ENCODE peak calls at places on chromosomes 4 and X, in ten cellular contexts. C is T-cell; U is body of pancreas; S is germinal center; B is hypothalamus; H is ELR; G is iPS-NIHi11; N is activated T-cell treated with anti-CD3 and anti-CD28 coated beads, Interleukin-2, amount 50 U/mL, for 4 hours; T is stimulated activated CD4-positive, alpha-beta T cell treated with anti-CD3 and anti-CD28 coated beads, TNF-alpha, amount 100 ng/mL, for 48 hours; Z is activated effector memory CD4-positive, alpha-beta T cell treated with anti-CD3 and anti-CD28 coated beads, Interleukin-2, amount 50 U/mL, for 16 hours. K is an unnamed sample.

GRCh38 chrX:48573690-48574269 is 504 bp upstream of the RBM3 start:
- DNase-seq in C (peak; percentile 22), U (peak; percentile 31), S (no peak), B (no peak), H (no peak), G (no peak), N (no peak), T (no peak), Z (peak; percentile 63), K (no peak)

GRCh38 chr4:172202480-172203076 is 389.4 kb downstream of the GALNTL6 start:
- DNase-seq in C (no peak), U (no peak), S (peak; percentile 14), B (no peak), H (peak; percentile 51), G (peak; percentile 54), N (no peak), T (no peak), Z (no peak), K (no peak)

GRCh38 chrX:10327651-10328050 is 170.9 kb downstream of the CLCN4 start:
- DNase-seq in C (no peak), U (no peak), S (no peak), B (no peak), H (no peak), G (peak; percentile 16), N (no peak), T (no peak), Z (no peak), K (no peak)

GRCh38 chr4:28287837-28288236 is 1427.2 kb downstream of the STIM2 start:
- DNase-seq in C (no peak), U (no peak), S (no peak), B (no peak), H (peak; percentile 96), G (no peak), N (no peak), T (no peak), Z (no peak), K (no peak)

GRCh38 chr4:104795264-104795934 is 300.7 kb upstream of the CXXC4 start:
- DNase-seq in C (no peak), U (no peak), S (no peak), B (no peak), H (no peak), G (no peak), N (no peak), T (no peak), Z (no peak), K (no peak)

GRCh38 chr4:61531188-61531587 is 331.1 kb downstream of the ADGRL3 start:
- DNase-seq in C (no peak), U (no peak), S (no peak), B (no peak), H (no peak), G (no peak), N (no peak), T (no peak), Z (no peak), K (no peak)

GRCh38 chr4:82718067-82718935 is 80.3 kb downstream of the SCD5 start:
- DNase-seq in C (no peak), U (peak; percentile 29), S (no peak), B (no peak), H (no peak), G (no peak), N (no peak), T (no peak), Z (no peak), K (no peak)

GRCh38 chr4:86594559-86595425 is 677 bp downstream of the PTPN13 start:
- DNase-seq in C (no peak), U (peak; percentile 58), S (peak; percentile 33), B (peak; percentile 29), H (peak; percentile 66), G (peak; percentile 49), N (no peak), T (peak; percentile 12), Z (peak; percentile 67), K (no peak)

GRCh38 chrX:11704725-11705495 is 39.2 kb upstream of the ARHGAP6 start:
- DNase-seq in C (no peak), U (no peak), S (no peak), B (no peak), H (peak; percentile 49), G (peak; percentile 14), N (no peak), T (no peak), Z (no peak), K (no peak)

GRCh38 chrX:10158279-10158939 is 1.6 kb downstream of the CLCN4 start:
- DNase-seq in C (no peak), U (peak; percentile 31), S (peak; percentile 47), B (peak; percentile 18), H (no peak), G (peak; percentile 66), N (no peak), T (peak; percentile 10), Z (no peak), K (peak; percentile 85)

GRCh38 chrX:155112171-155112570 is 40.9 kb downstream of the BRCC3 start:
- DNase-seq in C (no peak), U (no peak), S (no peak), B (no peak), H (peak; percentile 35), G (no peak), N (no peak), T (no peak), Z (no peak), K (no peak)

GRCh38 chrX:57752866-57753265 is 72.8 kb upstream of the NLRP2B start:
- DNase-seq in C (no peak), U (no peak), S (no peak), B (no peak), H (no peak), G (no peak), N (no peak), T (no peak), Z (no peak), K (no peak)

GRCh38 chrX:110836982-110837381 is 41.4 kb upstream of the CHRDL1 start:
- DNase-seq in C (no peak), U (no peak), S (no peak), B (no peak), H (peak; percentile 13), G (peak; percentile 29), N (no peak), T (no peak), Z (no peak), K (no peak)

GRCh38 chrX:103783971-103784370 is 7.3 kb downstream of the PLP1 start:
- DNase-seq in C (no peak), U (no peak), S (no peak), B (no peak), H (no peak), G (no peak), N (no peak), T (no peak), Z (no peak), K (no peak)

GRCh38 chr4:170672571-170672970 is 582.8 kb upstream of the AADAT start:
- DNase-seq in C (no peak), U (no peak), S (no peak), B (no peak), H (peak; percentile 72), G (no peak), N (no peak), T (no peak), Z (no peak), K (no peak)

GRCh38 chr4:147770831-147771230 is 38.9 kb downstream of the ARHGAP10 start:
- DNase-seq in C (no peak), U (no peak), S (no peak), B (no peak), H (no peak), G (no peak), N (no peak), T (no peak), Z (no peak), K (no peak)

GRCh38 chr4:57074753-57075152 is 35.4 kb downstream of the IGFBP7 start:
- DNase-seq in C (no peak), U (no peak), S (no peak), B (no peak), H (peak; percentile 83), G (no peak), N (no peak), T (no peak), Z (no peak), K (no peak)

GRCh38 chrX:153900806-153901752 is 3.4 kb upstream of the AVPR2 start:
- DNase-seq in C (peak; percentile 50), U (peak; percentile 31), S (peak; percentile 77), B (no peak), H (peak; percentile 91), G (peak; percentile 42), N (peak; percentile 45), T (no peak), Z (peak; percentile 82), K (no peak)